ENCODE peak calls at places on chromosomes 16 and 17, in nine cellular contexts. One of them, this sample, is unnamed.
A peak's percentile ranks its signal among the peaks of the same experiment; 100 is the strongest.

GRCh38 chr17:79838541-79839274 is 532 bp downstream of the CBX4 start:
- DNase-seq in PC-9: no peak
- DNase-seq in ovary: peak; percentile 41
- DNase-seq in GM20000: peak; percentile 78
- DNase-seq in heart left ventricle: no peak
- DNase-seq in AG10803: peak; percentile 52
- DNase-seq in fibroblast of pulmonary artery: peak; percentile 69
- DNase-seq in thyroid gland: peak; percentile 58
- DNase-seq in nephron progenitor cell: peak; percentile 75
- DNase-seq in this sample: no peak

GRCh38 chr16:81647527-81647926 is 131.6 kb upstream of the PLCG2 start:
- DNase-seq in nephron progenitor cell: no peak
- DNase-seq in AG10803: peak; percentile 47
- DNase-seq in PC-9: peak; percentile 51
- DNase-seq in fibroblast of pulmonary artery: peak; percentile 47
- DNase-seq in thyroid gland: no peak
- DNase-seq in heart left ventricle: no peak
- DNase-seq in ovary: no peak
- DNase-seq in GM20000: no peak
- DNase-seq in this sample: no peak

GRCh38 chr16:47150067-47150466 is 6.3 kb upstream of the NETO2 start:
- DNase-seq in thyroid gland: no peak
- DNase-seq in ovary: no peak
- DNase-seq in GM20000: no peak
- DNase-seq in heart left ventricle: no peak
- DNase-seq in AG10803: no peak
- DNase-seq in nephron progenitor cell: no peak
- DNase-seq in PC-9: no peak
- DNase-seq in fibroblast of pulmonary artery: no peak
- DNase-seq in this sample: no peak

GRCh38 chr17:31591924-31592323 is 200.4 kb downstream of the RAB11FIP4 start:
- DNase-seq in fibroblast of pulmonary artery: no peak
- DNase-seq in PC-9: no peak
- DNase-seq in ovary: no peak
- DNase-seq in heart left ventricle: no peak
- DNase-seq in nephron progenitor cell: no peak
- DNase-seq in GM20000: no peak
- DNase-seq in thyroid gland: no peak
- DNase-seq in AG10803: no peak
- DNase-seq in this sample: no peak

GRCh38 chr17:6428207-6428965 is 6.5 kb downstream of the AIPL1 start:
- DNase-seq in ovary: no peak
- DNase-seq in fibroblast of pulmonary artery: no peak
- DNase-seq in heart left ventricle: no peak
- DNase-seq in nephron progenitor cell: no peak
- DNase-seq in PC-9: no peak
- DNase-seq in AG10803: no peak
- DNase-seq in thyroid gland: no peak
- DNase-seq in GM20000: no peak
- DNase-seq in this sample: no peak

GRCh38 chr17:29590979-29591736 is 1.7 kb upstream of the GIT1 start:
- DNase-seq in GM20000: peak; percentile 63
- DNase-seq in ovary: no peak
- DNase-seq in fibroblast of pulmonary artery: peak; percentile 49
- DNase-seq in PC-9: peak; percentile 11
- DNase-seq in heart left ventricle: no peak
- DNase-seq in thyroid gland: peak; percentile 56
- DNase-seq in AG10803: peak; percentile 26
- DNase-seq in nephron progenitor cell: peak; percentile 54
- DNase-seq in this sample: peak; percentile 40

GRCh38 chr17:15917439-15918027 is 27.4 kb upstream of the ADORA2B start:
- DNase-seq in thyroid gland: peak; percentile 23
- DNase-seq in ovary: no peak
- DNase-seq in GM20000: no peak
- DNase-seq in heart left ventricle: no peak
- DNase-seq in AG10803: no peak
- DNase-seq in PC-9: no peak
- DNase-seq in fibroblast of pulmonary artery: no peak
- DNase-seq in nephron progenitor cell: no peak
- DNase-seq in this sample: no peak

GRCh38 chr17:4449736-4450135 is 16.0 kb downstream of the SPNS3 start:
- DNase-seq in PC-9: no peak
- DNase-seq in GM20000: no peak
- DNase-seq in AG10803: no peak
- DNase-seq in thyroid gland: no peak
- DNase-seq in heart left ventricle: no peak
- DNase-seq in nephron progenitor cell: no peak
- DNase-seq in ovary: no peak
- DNase-seq in fibroblast of pulmonary artery: no peak
- DNase-seq in this sample: no peak

GRCh38 chr17:70859829-70860228 is 690.5 kb downstream of the KCNJ2 start:
- DNase-seq in AG10803: no peak
- DNase-seq in thyroid gland: no peak
- DNase-seq in ovary: no peak
- DNase-seq in nephron progenitor cell: no peak
- DNase-seq in PC-9: no peak
- DNase-seq in fibroblast of pulmonary artery: no peak
- DNase-seq in heart left ventricle: no peak
- DNase-seq in GM20000: no peak
- DNase-seq in this sample: no peak

GRCh38 chr17:1649116-1649843 is 386 bp downstream of the RILP start:
- DNase-seq in AG10803: peak; percentile 85
- DNase-seq in fibroblast of pulmonary artery: peak; percentile 87
- DNase-seq in heart left ventricle: peak; percentile 86
- DNase-seq in thyroid gland: peak; percentile 85
- DNase-seq in GM20000: peak; percentile 88
- DNase-seq in ovary: peak; percentile 87
- DNase-seq in nephron progenitor cell: no peak
- DNase-seq in PC-9: peak; percentile 69
- DNase-seq in this sample: peak; percentile 78

GRCh38 chr17:54900457-54901229 is at the start of gene TOM1L1:
- DNase-seq in nephron progenitor cell: peak; percentile 82
- DNase-seq in fibroblast of pulmonary artery: peak; percentile 55
- DNase-seq in ovary: peak; percentile 48
- DNase-seq in thyroid gland: peak; percentile 85
- DNase-seq in PC-9: peak; percentile 85
- DNase-seq in heart left ventricle: peak; percentile 45
- DNase-seq in AG10803: peak; percentile 57
- DNase-seq in GM20000: peak; percentile 43
- DNase-seq in this sample: peak; percentile 84

GRCh38 chr17:77449908-77450741 is 309.4 kb downstream of the SEC14L1 start:
- DNase-seq in PC-9: no peak
- DNase-seq in GM20000: no peak
- DNase-seq in AG10803: peak; percentile 62
- DNase-seq in nephron progenitor cell: peak; percentile 83
- DNase-seq in ovary: peak; percentile 97
- DNase-seq in thyroid gland: peak; percentile 78
- DNase-seq in fibroblast of pulmonary artery: peak; percentile 86
- DNase-seq in heart left ventricle: peak; percentile 84
- DNase-seq in this sample: peak; percentile 67

GRCh38 chr17:66313325-66313724 is 10.9 kb downstream of the PRKCA start:
- DNase-seq in thyroid gland: no peak
- DNase-seq in fibroblast of pulmonary artery: no peak
- DNase-seq in AG10803: no peak
- DNase-seq in GM20000: no peak
- DNase-seq in PC-9: no peak
- DNase-seq in ovary: no peak
- DNase-seq in nephron progenitor cell: no peak
- DNase-seq in heart left ventricle: no peak
- DNase-seq in this sample: no peak
- TF ChIP-seq CTCF in thyroid gland: no peak
- TF ChIP-seq CTCF in fibroblast of pulmonary artery: no peak
- TF ChIP-seq CTCF in AG10803: no peak
- TF ChIP-seq CTCF in GM20000: no peak
- TF ChIP-seq CTCF in PC-9: no peak
- TF ChIP-seq CTCF in ovary: no peak
- TF ChIP-seq CTCF in nephron progenitor cell: no peak
- TF ChIP-seq CTCF in heart left ventricle: no peak
- TF ChIP-seq CTCF in this sample: no peak

GRCh38 chr16:17543073-17543472 is 72.3 kb upstream of the XYLT1 start:
- DNase-seq in GM20000: no peak
- DNase-seq in PC-9: no peak
- DNase-seq in nephron progenitor cell: no peak
- DNase-seq in heart left ventricle: no peak
- DNase-seq in thyroid gland: no peak
- DNase-seq in ovary: no peak
- DNase-seq in AG10803: no peak
- DNase-seq in fibroblast of pulmonary artery: no peak
- DNase-seq in this sample: no peak

GRCh38 chr16:17544304-17544703 is 73.5 kb upstream of the XYLT1 start:
- DNase-seq in PC-9: no peak
- DNase-seq in AG10803: no peak
- DNase-seq in GM20000: no peak
- DNase-seq in nephron progenitor cell: no peak
- DNase-seq in ovary: no peak
- DNase-seq in heart left ventricle: no peak
- DNase-seq in fibroblast of pulmonary artery: no peak
- DNase-seq in thyroid gland: no peak
- DNase-seq in this sample: no peak

GRCh38 chr16:17548825-17549224 is 78.1 kb upstream of the XYLT1 start:
- DNase-seq in GM20000: no peak
- DNase-seq in ovary: no peak
- DNase-seq in heart left ventricle: no peak
- DNase-seq in PC-9: no peak
- DNase-seq in fibroblast of pulmonary artery: no peak
- DNase-seq in thyroid gland: peak; percentile 86
- DNase-seq in nephron progenitor cell: no peak
- DNase-seq in AG10803: no peak
- DNase-seq in this sample: no peak

GRCh38 chr16:17541324-17541723 is 70.6 kb upstream of the XYLT1 start:
- DNase-seq in fibroblast of pulmonary artery: no peak
- DNase-seq in thyroid gland: no peak
- DNase-seq in PC-9: no peak
- DNase-seq in GM20000: no peak
- DNase-seq in AG10803: no peak
- DNase-seq in heart left ventricle: no peak
- DNase-seq in ovary: no peak
- DNase-seq in nephron progenitor cell: no peak
- DNase-seq in this sample: no peak

DNA sequence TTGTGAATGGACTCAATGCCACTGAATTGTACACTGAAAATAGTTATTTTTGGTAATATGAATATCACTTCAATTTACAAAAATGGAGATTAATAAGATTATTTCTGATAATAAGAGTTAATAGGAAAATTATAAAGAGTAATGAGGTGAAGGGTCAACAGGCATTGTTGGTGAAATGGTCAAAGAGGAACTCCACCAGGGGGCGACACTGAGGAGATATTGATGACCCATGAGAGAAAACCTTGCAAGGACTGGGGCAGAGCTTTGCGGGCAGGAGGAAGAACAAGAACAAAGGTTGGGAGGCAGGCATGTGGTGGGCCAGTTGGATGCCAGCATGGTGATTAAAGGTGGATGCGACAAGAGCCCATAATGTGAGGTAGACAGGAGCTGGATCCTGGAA is 74.0 kb upstream of the XYLT1 start:
- DNase-seq in fibroblast of pulmonary artery: no peak
- DNase-seq in nephron progenitor cell: no peak
- DNase-seq in ovary: no peak
- DNase-seq in AG10803: no peak
- DNase-seq in heart left ventricle: no peak
- DNase-seq in thyroid gland: no peak
- DNase-seq in PC-9: no peak
- DNase-seq in GM20000: no peak
- DNase-seq in this sample: no peak
- TF ChIP-seq CTCF in fibroblast of pulmonary artery: peak; percentile 3
- TF ChIP-seq CTCF in nephron progenitor cell: peak; percentile 16
- TF ChIP-seq CTCF in ovary: no peak
- TF ChIP-seq CTCF in AG10803: peak; percentile 31
- TF ChIP-seq CTCF in heart left ventricle: no peak
- TF ChIP-seq CTCF in thyroid gland: no peak
- TF ChIP-seq CTCF in PC-9: peak; percentile 51
- TF ChIP-seq CTCF in GM20000: no peak
- TF ChIP-seq CTCF in this sample: peak; percentile 49

GRCh38 chr16:56606071-56606687 is 2.2 kb upstream of the MT2A start:
- DNase-seq in GM20000: no peak
- DNase-seq in heart left ventricle: no peak
- DNase-seq in ovary: peak; percentile 61
- DNase-seq in thyroid gland: peak; percentile 63
- DNase-seq in fibroblast of pulmonary artery: peak; percentile 93
- DNase-seq in PC-9: no peak
- DNase-seq in AG10803: no peak
- DNase-seq in nephron progenitor cell: no peak
- DNase-seq in this sample: no peak

GRCh38 chr16:56605475-56605874 is 2.9 kb upstream of the MT2A start:
- DNase-seq in PC-9: no peak
- DNase-seq in GM20000: no peak
- DNase-seq in fibroblast of pulmonary artery: no peak
- DNase-seq in nephron progenitor cell: no peak
- DNase-seq in AG10803: no peak
- DNase-seq in heart left ventricle: no peak
- DNase-seq in ovary: no peak
- DNase-seq in thyroid gland: no peak
- DNase-seq in this sample: no peak

GRCh38 chr16:56601325-56601724 is 7.1 kb upstream of the MT2A start:
- DNase-seq in AG10803: no peak
- DNase-seq in GM20000: no peak
- DNase-seq in nephron progenitor cell: no peak
- DNase-seq in PC-9: no peak
- DNase-seq in ovary: no peak
- DNase-seq in fibroblast of pulmonary artery: no peak
- DNase-seq in heart left ventricle: no peak
- DNase-seq in thyroid gland: no peak
- DNase-seq in this sample: no peak

GRCh38 chr16:56604966-56605365 is 3.4 kb upstream of the MT2A start:
- DNase-seq in fibroblast of pulmonary artery: no peak
- DNase-seq in GM20000: no peak
- DNase-seq in PC-9: no peak
- DNase-seq in AG10803: no peak
- DNase-seq in heart left ventricle: no peak
- DNase-seq in thyroid gland: no peak
- DNase-seq in nephron progenitor cell: no peak
- DNase-seq in ovary: no peak
- DNase-seq in this sample: no peak

DNA sequence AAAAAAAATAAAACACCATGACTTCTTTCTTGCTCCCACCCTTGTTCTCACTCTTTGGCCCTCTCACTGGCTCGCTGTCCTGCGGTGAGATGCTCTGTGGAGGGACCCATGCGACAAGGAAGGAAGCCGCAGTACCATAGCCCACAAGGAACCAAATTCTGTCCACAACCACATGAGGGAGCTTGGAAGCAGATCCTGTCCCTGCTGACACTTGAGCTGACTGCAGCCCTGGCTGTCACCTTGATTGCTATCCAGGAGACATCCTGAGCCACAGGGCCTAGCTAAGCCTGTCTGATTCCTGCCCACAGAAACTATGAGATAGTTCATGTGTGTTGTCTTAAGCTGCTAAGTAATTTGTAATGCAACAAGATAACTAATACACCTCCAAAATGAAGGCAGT is 4.8 kb upstream of the MT2A start:
- DNase-seq in ovary: no peak
- DNase-seq in AG10803: peak; percentile 38
- DNase-seq in PC-9: peak; percentile 61
- DNase-seq in fibroblast of pulmonary artery: peak; percentile 49
- DNase-seq in nephron progenitor cell: no peak
- DNase-seq in heart left ventricle: peak; percentile 57
- DNase-seq in thyroid gland: peak; percentile 68
- DNase-seq in GM20000: no peak
- DNase-seq in this sample: peak; percentile 66
- TF ChIP-seq CTCF in ovary: no peak
- TF ChIP-seq CTCF in AG10803: peak; percentile 50
- TF ChIP-seq CTCF in PC-9: peak; percentile 59
- TF ChIP-seq CTCF in fibroblast of pulmonary artery: peak; percentile 50
- TF ChIP-seq CTCF in nephron progenitor cell: peak; percentile 32
- TF ChIP-seq CTCF in heart left ventricle: peak; percentile 57
- TF ChIP-seq CTCF in thyroid gland: no peak
- TF ChIP-seq CTCF in GM20000: no peak
- TF ChIP-seq CTCF in this sample: peak; percentile 40

GRCh38 chr16:87060026-87060986 is 256.9 kb downstream of the C16orf95 start:
- DNase-seq in nephron progenitor cell: no peak
- DNase-seq in ovary: peak; percentile 31
- DNase-seq in heart left ventricle: peak; percentile 31
- DNase-seq in PC-9: no peak
- DNase-seq in GM20000: peak; percentile 57
- DNase-seq in fibroblast of pulmonary artery: peak; percentile 71
- DNase-seq in AG10803: peak; percentile 50
- DNase-seq in thyroid gland: peak; percentile 30
- DNase-seq in this sample: peak; percentile 11
- TF ChIP-seq CTCF in nephron progenitor cell: no peak
- TF ChIP-seq CTCF in ovary: no peak
- TF ChIP-seq CTCF in heart left ventricle: peak; percentile 9
- TF ChIP-seq CTCF in PC-9: no peak
- TF ChIP-seq CTCF in GM20000: no peak
- TF ChIP-seq CTCF in fibroblast of pulmonary artery: peak; percentile 39
- TF ChIP-seq CTCF in AG10803: peak; percentile 34
- TF ChIP-seq CTCF in thyroid gland: no peak
- TF ChIP-seq CTCF in this sample: no peak

This sample was measured in Calu3.